ENCODE peak calls at places on chromosome 4, in seven cellular contexts. One of them, this sample, is unnamed.

GRCh38 chr4:160864253-160864652 is 1299.5 kb downstream of the FSTL5 start:
- DNase-seq in left ventricle myocardium inferior: no peak
- DNase-seq in cardiac muscle cell: no peak
- DNase-seq in heart right ventricle: no peak
- DNase-seq in prostate gland: no peak
- DNase-seq in IMR-90: no peak
- DNase-seq in body of pancreas: no peak
- DNase-seq in this sample: no peak

GRCh38 chr4:133186845-133187244 is 37.8 kb downstream of the PCDH10 start:
- DNase-seq in left ventricle myocardium inferior: no peak
- DNase-seq in cardiac muscle cell: no peak
- DNase-seq in heart right ventricle: no peak
- DNase-seq in prostate gland: no peak
- DNase-seq in IMR-90: peak
- DNase-seq in body of pancreas: no peak
- DNase-seq in this sample: no peak

GRCh38 chr4:156503119-156503518 is 468.5 kb downstream of the PDGFC start:
- DNase-seq in left ventricle myocardium inferior: no peak
- DNase-seq in cardiac muscle cell: no peak
- DNase-seq in heart right ventricle: no peak
- DNase-seq in prostate gland: no peak
- DNase-seq in IMR-90: no peak
- DNase-seq in body of pancreas: no peak
- DNase-seq in this sample: no peak

GRCh38 chr4:72971572-72971971 is 97.9 kb downstream of the COX18 start:
- DNase-seq in left ventricle myocardium inferior: no peak
- DNase-seq in cardiac muscle cell: no peak
- DNase-seq in heart right ventricle: no peak
- DNase-seq in prostate gland: no peak
- DNase-seq in IMR-90: peak
- DNase-seq in body of pancreas: no peak
- DNase-seq in this sample: no peak

GRCh38 chr4:5477613-5478012 is 230.7 kb downstream of the EVC2 start:
- DNase-seq in left ventricle myocardium inferior: no peak
- DNase-seq in cardiac muscle cell: no peak
- DNase-seq in heart right ventricle: no peak
- DNase-seq in prostate gland: no peak
- DNase-seq in IMR-90: no peak
- DNase-seq in body of pancreas: no peak
- DNase-seq in this sample: no peak

GRCh38 chr4:164815711-164816110 is 61.3 kb upstream of the APELA start:
- DNase-seq in left ventricle myocardium inferior: no peak
- DNase-seq in cardiac muscle cell: no peak
- DNase-seq in heart right ventricle: no peak
- DNase-seq in prostate gland: no peak
- DNase-seq in IMR-90: no peak
- DNase-seq in body of pancreas: no peak
- DNase-seq in this sample: no peak

GRCh38 chr4:15809058-15809457 is 30.9 kb downstream of the CD38 start:
- DNase-seq in left ventricle myocardium inferior: no peak
- DNase-seq in cardiac muscle cell: no peak
- DNase-seq in heart right ventricle: no peak
- DNase-seq in prostate gland: no peak
- DNase-seq in IMR-90: no peak
- DNase-seq in body of pancreas: no peak
- DNase-seq in this sample: no peak

GRCh38 chr4:76732246-76732645 is 165.7 kb downstream of the SOWAHB start:
- DNase-seq in left ventricle myocardium inferior: no peak
- DNase-seq in cardiac muscle cell: no peak
- DNase-seq in heart right ventricle: no peak
- DNase-seq in prostate gland: no peak
- DNase-seq in IMR-90: no peak
- DNase-seq in body of pancreas: no peak
- DNase-seq in this sample: no peak

GRCh38 chr4:93201471-93201870 is 627.1 kb upstream of the ATOH1 start:
- DNase-seq in left ventricle myocardium inferior: no peak
- DNase-seq in cardiac muscle cell: no peak
- DNase-seq in heart right ventricle: no peak
- DNase-seq in prostate gland: no peak
- DNase-seq in IMR-90: no peak
- DNase-seq in body of pancreas: no peak
- DNase-seq in this sample: no peak

GRCh38 chr4:84511703-84512102 is 12.6 kb upstream of the NKX6-1 start:
- DNase-seq in left ventricle myocardium inferior: no peak
- DNase-seq in cardiac muscle cell: no peak
- DNase-seq in heart right ventricle: no peak
- DNase-seq in prostate gland: no peak
- DNase-seq in IMR-90: no peak
- DNase-seq in body of pancreas: no peak
- DNase-seq in this sample: no peak

GRCh38 chr4:12902735-12903134 is 581.4 kb downstream of the RAB28 start:
- DNase-seq in left ventricle myocardium inferior: no peak
- DNase-seq in cardiac muscle cell: no peak
- DNase-seq in heart right ventricle: no peak
- DNase-seq in prostate gland: no peak
- DNase-seq in IMR-90: no peak
- DNase-seq in body of pancreas: no peak
- DNase-seq in this sample: no peak

GRCh38 chr4:27764526-27764837 is 903.8 kb downstream of the STIM2 start:
- DNase-seq in left ventricle myocardium inferior: no peak
- DNase-seq in cardiac muscle cell: no peak
- DNase-seq in heart right ventricle: no peak
- DNase-seq in prostate gland: no peak
- DNase-seq in IMR-90: no peak
- DNase-seq in body of pancreas: no peak
- DNase-seq in this sample: no peak

GRCh38 chr4:39047691-39048090 is 14.3 kb upstream of the KLHL5 start:
- DNase-seq in left ventricle myocardium inferior: no peak
- DNase-seq in cardiac muscle cell: no peak
- DNase-seq in heart right ventricle: no peak
- DNase-seq in prostate gland: no peak
- DNase-seq in IMR-90: peak
- DNase-seq in body of pancreas: no peak
- DNase-seq in this sample: no peak

GRCh38 chr4:112842513-112842912 is 205.6 kb downstream of the LARP7 start:
- DNase-seq in left ventricle myocardium inferior: no peak
- DNase-seq in cardiac muscle cell: no peak
- DNase-seq in heart right ventricle: no peak
- DNase-seq in prostate gland: no peak
- DNase-seq in IMR-90: no peak
- DNase-seq in body of pancreas: no peak
- DNase-seq in this sample: no peak
- H3K27ac ChIP-seq in left ventricle myocardium inferior: no peak
- H3K27ac ChIP-seq in cardiac muscle cell: no peak
- H3K27ac ChIP-seq in heart right ventricle: no peak
- H3K27ac ChIP-seq in prostate gland: no peak
- H3K27ac ChIP-seq in IMR-90: no peak
- H3K27ac ChIP-seq in body of pancreas: no peak
- H3K27ac ChIP-seq in this sample: no peak

DNA sequence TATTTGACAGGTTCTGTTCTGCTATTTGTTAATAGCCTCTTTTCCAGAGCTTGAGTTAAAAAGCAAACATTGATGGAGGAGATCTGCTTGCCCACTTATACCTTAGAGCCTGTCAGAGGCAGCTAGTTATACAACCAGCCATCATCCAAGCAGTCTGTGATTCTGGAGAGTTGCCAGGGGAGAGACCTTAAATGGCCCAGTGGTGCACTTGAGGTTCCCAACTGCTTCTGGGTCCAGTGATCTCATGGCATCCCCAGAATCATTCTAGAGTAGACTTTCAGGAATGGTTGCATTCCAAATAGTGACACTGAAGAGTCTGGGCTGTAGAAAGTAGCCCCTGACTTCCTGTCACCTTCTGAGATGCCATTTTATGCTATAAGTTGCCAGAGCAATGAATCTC is 160.7 kb downstream of the FHIP1A start:
- DNase-seq in left ventricle myocardium inferior: no peak
- DNase-seq in cardiac muscle cell: peak
- DNase-seq in heart right ventricle: no peak
- DNase-seq in prostate gland: no peak
- DNase-seq in IMR-90: no peak
- DNase-seq in body of pancreas: peak
- DNase-seq in this sample: no peak
- TF ChIP-seq CTCF in left ventricle myocardium inferior: no peak
- TF ChIP-seq CTCF in cardiac muscle cell: no peak
- TF ChIP-seq CTCF in heart right ventricle: no peak
- TF ChIP-seq CTCF in prostate gland: no peak
- TF ChIP-seq CTCF in IMR-90: no peak
- TF ChIP-seq CTCF in body of pancreas: no peak
- TF ChIP-seq CTCF in this sample: no peak

DNA sequence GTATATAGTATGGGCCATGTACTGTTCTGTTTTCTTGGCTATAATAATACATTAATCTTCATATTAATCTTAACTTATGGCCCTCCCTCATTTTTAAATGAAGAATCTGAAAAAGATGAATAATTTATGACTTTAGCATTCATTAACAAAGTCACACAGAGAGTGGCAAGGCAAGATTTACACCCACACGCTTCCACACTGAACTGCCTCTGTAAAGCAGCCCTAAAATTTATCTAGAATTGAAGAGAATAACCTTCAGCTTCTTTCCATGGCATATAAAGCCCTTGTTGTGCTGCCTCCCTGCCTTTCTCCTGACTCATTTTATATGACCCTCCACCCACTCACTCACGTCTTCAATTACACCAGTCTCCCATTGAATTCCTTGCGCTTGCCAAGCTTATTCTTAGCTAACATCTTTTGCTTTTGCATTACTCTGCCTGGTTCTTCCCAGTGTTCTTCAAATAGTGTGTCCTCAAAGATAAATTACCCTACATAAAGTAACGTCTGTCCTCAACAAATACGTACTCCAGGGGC is 2649.3 kb downstream of the PCDH7 start:
- DNase-seq in left ventricle myocardium inferior: no peak
- DNase-seq in cardiac muscle cell: no peak
- DNase-seq in heart right ventricle: no peak
- DNase-seq in prostate gland: no peak
- DNase-seq in IMR-90: peak
- DNase-seq in body of pancreas: no peak
- DNase-seq in this sample: no peak
- H3K27ac ChIP-seq in left ventricle myocardium inferior: no peak
- H3K27ac ChIP-seq in cardiac muscle cell: no peak
- H3K27ac ChIP-seq in heart right ventricle: no peak
- H3K27ac ChIP-seq in prostate gland: no peak
- H3K27ac ChIP-seq in IMR-90: no peak
- H3K27ac ChIP-seq in body of pancreas: no peak
- H3K27ac ChIP-seq in this sample: no peak

DNA sequence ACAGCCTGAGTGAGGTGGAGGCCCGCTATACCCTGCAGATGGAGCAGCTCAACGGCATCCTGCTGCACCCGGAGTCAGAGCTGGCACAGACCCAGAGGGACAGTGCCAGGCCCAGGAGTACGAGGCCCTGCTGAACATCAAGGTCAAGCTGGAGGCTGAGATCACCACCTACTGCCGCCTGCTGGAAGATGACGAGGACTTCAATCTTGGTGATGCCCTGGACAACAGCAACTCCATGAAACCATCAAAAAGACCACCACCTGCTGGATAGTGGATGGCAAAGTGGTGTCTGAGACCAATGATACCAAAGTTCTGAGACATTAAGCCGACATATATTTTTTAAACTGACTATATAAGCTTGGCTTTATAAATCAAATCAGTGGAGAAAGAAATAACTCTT is 73.3 kb upstream of the HHIP start:
- DNase-seq in left ventricle myocardium inferior: no peak
- DNase-seq in cardiac muscle cell: no peak
- DNase-seq in heart right ventricle: no peak
- DNase-seq in prostate gland: no peak
- DNase-seq in IMR-90: no peak
- DNase-seq in body of pancreas: no peak
- DNase-seq in this sample: no peak
- TF ChIP-seq CTCF in left ventricle myocardium inferior: no peak
- TF ChIP-seq CTCF in cardiac muscle cell: no peak
- TF ChIP-seq CTCF in heart right ventricle: no peak
- TF ChIP-seq CTCF in prostate gland: no peak
- TF ChIP-seq CTCF in IMR-90: no peak
- TF ChIP-seq CTCF in body of pancreas: no peak
- TF ChIP-seq CTCF in this sample: no peak

DNA sequence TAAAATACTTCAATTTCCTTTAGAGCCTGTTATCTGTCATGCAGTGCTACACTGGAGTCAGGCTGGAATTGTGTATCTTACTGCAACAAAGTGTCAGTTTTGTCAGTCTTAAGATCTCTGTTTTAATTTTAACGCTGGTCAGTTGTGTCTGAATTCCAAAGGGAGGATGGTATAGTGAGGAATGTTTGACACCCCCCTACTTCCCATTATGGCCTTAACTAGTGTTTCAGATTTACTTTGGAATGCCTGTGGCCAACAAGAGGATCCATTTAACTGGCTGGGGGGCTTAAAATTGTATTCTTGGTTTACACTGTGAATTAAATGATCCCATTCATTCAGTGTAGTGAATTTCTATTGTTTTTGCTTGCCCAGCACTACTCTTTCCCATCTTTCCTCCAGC is 75.7 kb upstream of the IQCM start:
- DNase-seq in left ventricle myocardium inferior: no peak
- DNase-seq in cardiac muscle cell: no peak
- DNase-seq in heart right ventricle: no peak
- DNase-seq in prostate gland: no peak
- DNase-seq in IMR-90: no peak
- DNase-seq in body of pancreas: no peak
- DNase-seq in this sample: no peak
- H3K27ac ChIP-seq in left ventricle myocardium inferior: no peak
- H3K27ac ChIP-seq in cardiac muscle cell: no peak
- H3K27ac ChIP-seq in heart right ventricle: no peak
- H3K27ac ChIP-seq in prostate gland: no peak
- H3K27ac ChIP-seq in IMR-90: no peak
- H3K27ac ChIP-seq in body of pancreas: no peak
- H3K27ac ChIP-seq in this sample: no peak

GRCh38 chr4:169723207-169723606 is 34.5 kb downstream of the HPF1 start:
- DNase-seq in left ventricle myocardium inferior: no peak
- DNase-seq in cardiac muscle cell: peak
- DNase-seq in heart right ventricle: no peak
- DNase-seq in prostate gland: no peak
- DNase-seq in IMR-90: no peak
- DNase-seq in body of pancreas: peak
- DNase-seq in this sample: no peak
- TF ChIP-seq CTCF in left ventricle myocardium inferior: no peak
- TF ChIP-seq CTCF in cardiac muscle cell: peak
- TF ChIP-seq CTCF in heart right ventricle: no peak
- TF ChIP-seq CTCF in prostate gland: no peak
- TF ChIP-seq CTCF in IMR-90: peak
- TF ChIP-seq CTCF in body of pancreas: no peak
- TF ChIP-seq CTCF in this sample: no peak

GRCh38 chr4:186204611-186205144 is 13.3 kb downstream of the CYP4V2 start:
- DNase-seq in left ventricle myocardium inferior: no peak
- DNase-seq in cardiac muscle cell: no peak
- DNase-seq in heart right ventricle: no peak
- DNase-seq in prostate gland: no peak
- DNase-seq in IMR-90: no peak
- DNase-seq in body of pancreas: peak
- DNase-seq in this sample: peak
- H3K27ac ChIP-seq in left ventricle myocardium inferior: no peak
- H3K27ac ChIP-seq in cardiac muscle cell: no peak
- H3K27ac ChIP-seq in heart right ventricle: peak
- H3K27ac ChIP-seq in prostate gland: peak
- H3K27ac ChIP-seq in IMR-90: no peak
- H3K27ac ChIP-seq in body of pancreas: no peak
- H3K27ac ChIP-seq in this sample: peak